ENCODE peak calls at places on chromosomes 5 and 9, in seven cellular contexts. X is NCI-H2227 treated with DMSO at 0.1 percent for 48 hours; D is stimulated activated CD8-positive, alpha-beta memory T cell treated with anti-CD3 and anti-CD28 coated beads, Interleukin-4, amount 100 ng/mL, for 4 hours; Y is fibroblast of gingiva; W is astrocyte of the cerebellum; I is NCI-H1436; Z is ascending aorta. H is an unnamed sample.

GRCh38 chr9:128027705-128028104 is 39.4 kb downstream of the NAIF1 start:
- DNase-seq in X (no peak), D (no peak), Y (no peak), W (no peak), I (no peak), Z (no peak), H (no peak)

GRCh38 chr5:141681695-141682641 is at the start of gene ARAP3:
- DNase-seq in X (peak), D (no peak), Y (peak), W (no peak), I (no peak), Z (peak), H (no peak)

GRCh38 chr9:1639166-1639565 is 376.0 kb upstream of the SMARCA2 start:
- DNase-seq in X (no peak), D (no peak), Y (no peak), W (no peak), I (no peak), Z (no peak), H (no peak)

GRCh38 chr9:12689233-12689632 is 4.0 kb upstream of the TYRP1 start:
- DNase-seq in X (no peak), D (no peak), Y (no peak), W (no peak), I (no peak), Z (no peak), H (no peak)

GRCh38 chr9:71349218-71349617 is 227.8 kb upstream of the TRPM3 start:
- DNase-seq in X (no peak), D (no peak), Y (no peak), W (no peak), I (no peak), Z (no peak), H (no peak)

GRCh38 chr5:55865831-55866230 is 14.7 kb downstream of the IL31RA start:
- DNase-seq in X (no peak), D (no peak), Y (peak), W (no peak), I (no peak), Z (no peak), H (no peak)

GRCh38 chr5:172188893-172189692 is 1.1 kb upstream of the STK10 start:
- DNase-seq in X (peak), D (no peak), Y (no peak), W (peak), I (no peak), Z (no peak), H (no peak)

GRCh38 chr5:157049605-157050004 is 9.3 kb downstream of the HAVCR1 start:
- DNase-seq in X (no peak), D (no peak), Y (no peak), W (no peak), I (no peak), Z (no peak), H (peak)